ENCODE peak calls at places on chromosomes 2 and 18, in six cellular contexts. One of them, this sample, is unnamed.
A peak's percentile ranks its signal among the peaks of the same experiment; 100 is the strongest.

GRCh38 chr2:123993728-123994323 is 31.3 kb upstream of the CNTNAP5 start:
- DNase-seq in endothelial cell: peak; percentile 63
- DNase-seq in thoracic aorta: no peak
- DNase-seq in upper lobe of right lung: no peak
- DNase-seq in nephron progenitor cell: peak; percentile 45
- DNase-seq in spleen: no peak
- DNase-seq in this sample: peak; percentile 26

GRCh38 chr18:77124452-77124922 is 8.1 kb downstream of the MBP start:
- DNase-seq in spleen: peak; percentile 85
- DNase-seq in nephron progenitor cell: no peak
- DNase-seq in endothelial cell: no peak
- DNase-seq in upper lobe of right lung: no peak
- DNase-seq in thoracic aorta: no peak
- DNase-seq in this sample: peak; percentile 88

GRCh38 chr18:14914126-14914525 is 166.2 kb downstream of the ANKRD30B start:
- DNase-seq in endothelial cell: no peak
- DNase-seq in upper lobe of right lung: no peak
- DNase-seq in thoracic aorta: no peak
- DNase-seq in nephron progenitor cell: no peak
- DNase-seq in spleen: no peak
- DNase-seq in this sample: no peak

GRCh38 chr2:10954856-10955818 is 43.4 kb downstream of the KCNF1 start:
- DNase-seq in thoracic aorta: no peak
- DNase-seq in nephron progenitor cell: no peak
- DNase-seq in spleen: peak; percentile 46
- DNase-seq in upper lobe of right lung: no peak
- DNase-seq in endothelial cell: no peak
- DNase-seq in this sample: no peak

GRCh38 chr18:9441061-9441460 is 34.3 kb upstream of the RALBP1 start:
- DNase-seq in nephron progenitor cell: no peak
- DNase-seq in thoracic aorta: no peak
- DNase-seq in spleen: no peak
- DNase-seq in upper lobe of right lung: no peak
- DNase-seq in endothelial cell: no peak
- DNase-seq in this sample: peak; percentile 9

GRCh38 chr2:54983345-54984235 is 66.7 kb downstream of the RTN4 start:
- DNase-seq in endothelial cell: no peak
- DNase-seq in thoracic aorta: no peak
- DNase-seq in upper lobe of right lung: no peak
- DNase-seq in spleen: no peak
- DNase-seq in nephron progenitor cell: no peak
- DNase-seq in this sample: no peak

GRCh38 chr2:135130751-135131150 is 78.7 kb downstream of the RAB3GAP1 start:
- DNase-seq in nephron progenitor cell: no peak
- DNase-seq in spleen: no peak
- DNase-seq in thoracic aorta: no peak
- DNase-seq in upper lobe of right lung: no peak
- DNase-seq in endothelial cell: no peak
- DNase-seq in this sample: no peak

GRCh38 chr2:197240018-197240712 is 70.4 kb downstream of the ANKRD44 start:
- DNase-seq in spleen: no peak
- DNase-seq in nephron progenitor cell: no peak
- DNase-seq in thoracic aorta: no peak
- DNase-seq in upper lobe of right lung: no peak
- DNase-seq in endothelial cell: no peak
- DNase-seq in this sample: no peak

GRCh38 chr2:207819839-207820784 is 50.4 kb upstream of the FZD5 start:
- DNase-seq in upper lobe of right lung: no peak
- DNase-seq in thoracic aorta: no peak
- DNase-seq in spleen: no peak
- DNase-seq in endothelial cell: no peak
- DNase-seq in nephron progenitor cell: no peak
- DNase-seq in this sample: no peak

GRCh38 chr2:156883828-156884615 is 373.5 kb upstream of the GALNT5 start:
- DNase-seq in thoracic aorta: no peak
- DNase-seq in spleen: no peak
- DNase-seq in endothelial cell: no peak
- DNase-seq in nephron progenitor cell: no peak
- DNase-seq in upper lobe of right lung: no peak
- DNase-seq in this sample: no peak

GRCh38 chr2:216134958-216135541 is 25.9 kb downstream of the XRCC5 start:
- DNase-seq in nephron progenitor cell: no peak
- DNase-seq in endothelial cell: no peak
- DNase-seq in upper lobe of right lung: no peak
- DNase-seq in thoracic aorta: no peak
- DNase-seq in spleen: no peak
- DNase-seq in this sample: no peak
- TF ChIP-seq CTCF in nephron progenitor cell: no peak
- TF ChIP-seq CTCF in endothelial cell: no peak
- TF ChIP-seq CTCF in upper lobe of right lung: no peak
- TF ChIP-seq CTCF in thoracic aorta: no peak
- TF ChIP-seq CTCF in spleen: no peak
- TF ChIP-seq CTCF in this sample: no peak

DNA sequence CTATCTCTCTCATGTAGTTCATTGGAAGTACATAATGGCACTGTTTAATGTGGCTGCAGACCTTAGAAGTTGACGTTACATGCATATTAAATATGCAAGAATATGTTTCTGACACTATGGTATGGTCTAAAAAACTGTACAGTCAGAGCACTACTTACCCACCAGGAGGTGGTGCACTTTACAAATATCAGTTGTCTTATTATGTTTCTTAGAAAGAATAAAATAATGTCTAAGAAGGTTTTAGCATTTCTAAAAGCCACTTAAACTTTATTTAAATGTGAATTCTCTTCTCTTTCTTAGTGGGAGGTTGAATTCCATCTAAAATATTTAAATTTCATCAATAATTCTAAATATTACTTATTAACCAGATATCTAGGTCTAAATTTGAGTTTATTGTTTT is 4.3 kb downstream of the TMEFF2 start:
- DNase-seq in spleen: no peak
- DNase-seq in nephron progenitor cell: no peak
- DNase-seq in upper lobe of right lung: no peak
- DNase-seq in endothelial cell: no peak
- DNase-seq in thoracic aorta: no peak
- DNase-seq in this sample: no peak
- TF ChIP-seq CTCF in spleen: peak; percentile 13
- TF ChIP-seq CTCF in nephron progenitor cell: peak; percentile 33
- TF ChIP-seq CTCF in upper lobe of right lung: peak; percentile 28
- TF ChIP-seq CTCF in endothelial cell: peak; percentile 52
- TF ChIP-seq CTCF in thoracic aorta: no peak
- TF ChIP-seq CTCF in this sample: peak; percentile 24

DNA sequence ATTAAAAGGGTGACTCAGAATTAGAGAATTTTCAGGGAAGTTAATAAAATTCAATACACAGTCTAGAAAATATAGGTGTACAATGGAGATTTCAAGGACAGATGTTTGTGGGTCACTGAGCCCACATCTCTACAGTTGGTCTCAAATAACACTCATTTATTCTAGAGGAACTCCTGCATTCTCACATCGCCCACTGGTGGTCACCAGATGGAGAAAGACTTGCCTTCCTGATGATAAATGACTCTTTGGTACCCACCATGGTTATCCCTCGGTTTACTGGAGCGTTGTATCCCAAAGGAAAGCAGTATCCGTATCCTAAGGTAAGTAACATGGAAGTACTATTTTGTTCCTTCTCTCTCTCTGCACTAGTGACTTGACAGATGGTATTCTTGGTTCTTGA is 1297.1 kb downstream of the DPP10 start:
- DNase-seq in endothelial cell: peak; percentile 7
- DNase-seq in spleen: no peak
- DNase-seq in upper lobe of right lung: no peak
- DNase-seq in nephron progenitor cell: no peak
- DNase-seq in thoracic aorta: no peak
- DNase-seq in this sample: no peak
- TF ChIP-seq CTCF in endothelial cell: no peak
- TF ChIP-seq CTCF in spleen: no peak
- TF ChIP-seq CTCF in upper lobe of right lung: no peak
- TF ChIP-seq CTCF in nephron progenitor cell: no peak
- TF ChIP-seq CTCF in thoracic aorta: no peak
- TF ChIP-seq CTCF in this sample: no peak

GRCh38 chr2:56185582-56186046 is 1.8 kb downstream of the CCDC85A start:
- DNase-seq in thoracic aorta: no peak
- DNase-seq in spleen: peak; percentile 78
- DNase-seq in endothelial cell: peak; percentile 69
- DNase-seq in nephron progenitor cell: peak; percentile 36
- DNase-seq in upper lobe of right lung: peak; percentile 69
- DNase-seq in this sample: no peak

GRCh38 chr2:56184500-56184996 is 758 bp downstream of the CCDC85A start:
- DNase-seq in upper lobe of right lung: peak; percentile 71
- DNase-seq in spleen: peak; percentile 77
- DNase-seq in thoracic aorta: no peak
- DNase-seq in endothelial cell: peak; percentile 47
- DNase-seq in nephron progenitor cell: peak; percentile 64
- DNase-seq in this sample: peak; percentile 7

GRCh38 chr2:56182420-56182819 is 1.4 kb upstream of the CCDC85A start:
- DNase-seq in upper lobe of right lung: no peak
- DNase-seq in spleen: no peak
- DNase-seq in nephron progenitor cell: no peak
- DNase-seq in thoracic aorta: no peak
- DNase-seq in endothelial cell: no peak
- DNase-seq in this sample: no peak

GRCh38 chr2:56183643-56184499 is at the start of gene CCDC85A:
- DNase-seq in upper lobe of right lung: peak; percentile 94
- DNase-seq in spleen: peak; percentile 91
- DNase-seq in endothelial cell: peak; percentile 96
- DNase-seq in thoracic aorta: peak; percentile 51
- DNase-seq in nephron progenitor cell: peak; percentile 95
- DNase-seq in this sample: peak; percentile 79

DNA sequence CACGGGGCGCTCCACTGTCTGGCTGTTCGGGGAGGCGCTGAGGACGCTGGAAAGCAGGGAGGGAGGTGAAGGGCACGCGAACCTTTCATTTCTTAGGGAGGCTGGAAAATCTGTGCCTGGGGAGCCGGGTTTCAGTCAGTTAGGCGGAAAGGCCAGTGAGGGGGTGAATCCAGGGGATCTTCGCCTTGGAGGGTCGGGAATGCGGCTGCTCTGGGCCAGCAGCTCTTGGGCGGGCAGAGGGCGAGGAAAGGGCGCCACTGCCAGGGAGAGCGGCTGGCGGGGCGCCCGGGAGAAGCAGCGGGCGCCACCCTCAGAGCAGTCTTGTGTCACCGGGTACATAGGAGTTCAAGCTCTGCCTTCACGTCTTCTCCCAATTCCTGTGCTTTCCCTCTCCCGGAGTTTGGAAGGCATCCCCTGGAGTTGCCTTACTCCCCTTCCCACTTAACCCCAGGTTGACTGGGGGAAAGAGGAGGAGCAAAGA is 1.4 kb downstream of the CCDC85A start:
- DNase-seq in spleen: peak; percentile 66
- DNase-seq in upper lobe of right lung: peak; percentile 65
- DNase-seq in thoracic aorta: no peak
- DNase-seq in endothelial cell: peak; percentile 36
- DNase-seq in nephron progenitor cell: peak; percentile 36
- DNase-seq in this sample: no peak
- TF ChIP-seq CTCF in spleen: no peak
- TF ChIP-seq CTCF in upper lobe of right lung: no peak
- TF ChIP-seq CTCF in thoracic aorta: no peak
- TF ChIP-seq CTCF in endothelial cell: no peak
- TF ChIP-seq CTCF in nephron progenitor cell: no peak
- TF ChIP-seq CTCF in this sample: no peak